ENCODE peak calls at places on chromosomes 7 and 10, in six cellular contexts. Q is GM12878, U is upper lobe of left lung, G is K562, X is HepG2, N is HCT116. J is an unnamed sample. For H3K4me1, the result is how much of the 10 kb centered on the place peaks cover.

GRCh38 chr10:11286261-11286989 is 268.8 kb downstream of the CELF2 start:
- ATAC-seq in U (peak), G (no peak), Q (peak), N (no peak), X (no peak), J (no peak)

GRCh38 chr7:116097365-116098009 is 66.9 kb upstream of the TFEC start:
- ATAC-seq in N (peak), Q (peak), U (no peak), G (peak), X (peak), J (no peak)

GRCh38 chr7:47506716-47507354 is 75.1 kb downstream of the TNS3 start:
- ATAC-seq in Q (no peak), X (no peak), U (no peak), G (no peak), N (no peak), J (no peak)

GRCh38 chr10:43076876-43077420 is at the start of gene RET:
- ATAC-seq in N (peak), Q (no peak), G (peak), U (no peak), X (no peak), J (no peak)

GRCh38 chr10:24947304-24948097 is 4.9 kb downstream of the PRTFDC1 start:
- ATAC-seq in X (no peak), G (no peak), N (no peak), Q (peak), U (no peak), J (peak)

GRCh38 chr7:133778472-133778871 is 348.7 kb upstream of the LRGUK start:
- ATAC-seq in N (no peak), U (no peak), Q (peak), X (no peak), G (no peak), J (no peak)

GRCh38 chr10:86261933-86262665 is 104.5 kb downstream of the GRID1 start:
- ATAC-seq in Q (peak), G (peak), U (peak), X (peak), N (peak), J (no peak)

GRCh38 chr10:23656735-23657134 is 217.9 kb downstream of the OTUD1 start:
- ATAC-seq in G (no peak), U (no peak), Q (no peak), N (no peak), X (no peak), J (no peak)

GRCh38 chr7:45230611-45231165 is 73.1 kb downstream of the RAMP3 start:
- ATAC-seq in N (no peak), Q (no peak), G (no peak), X (no peak), U (no peak), J (no peak)

GRCh38 chr10:50310560-50311174 is 59.4 kb upstream of the ASAH2 start:
- ATAC-seq in G (peak), U (no peak), N (peak), Q (peak), X (peak), J (no peak)

GRCh38 chr7:87627634-87627994 is 584 bp upstream of the RUNDC3B start:
- ATAC-seq in G (no peak), U (peak), Q (peak), X (peak), N (no peak), J (peak)

GRCh38 chr10:129101232-129101980 is 365.6 kb upstream of the MGMT start:
- ATAC-seq in N (no peak), G (no peak), X (no peak), Q (no peak), U (no peak), J (no peak)

GRCh38 chr10:95391570-95392249 is 100.9 kb upstream of the PDLIM1 start:
- ATAC-seq in G (peak), U (no peak), N (no peak), X (no peak), Q (peak), J (no peak)

GRCh38 chr7:23287612-23288011 is 11.5 kb upstream of the MALSU1 start:
- ATAC-seq in X (peak), N (no peak), G (peak), U (no peak), Q (peak), J (no peak)

GRCh38 chr7:50406935-50407334 is 43.2 kb downstream of the FIGNL1 start:
- ATAC-seq in U (no peak), G (no peak), N (no peak), Q (no peak), X (no peak), J (no peak)

GRCh38 chr10:91589015-91589655 is 43.7 kb downstream of the PPP1R3C start:
- ATAC-seq in N (no peak), X (no peak), G (peak), Q (no peak), U (no peak), J (peak)

GRCh38 chr7:155457544-155458316 is at the start of gene EN2:
- ATAC-seq in N (peak), U (no peak), X (no peak), G (no peak), Q (no peak), J (peak)

GRCh38 chr10:110373059-110373458 is 68.3 kb upstream of the SMNDC1 start:
- ATAC-seq in Q (no peak), U (no peak), N (peak), G (no peak), X (no peak), J (no peak)

GRCh38 chr10:46229144-46229563 is 57.6 kb upstream of the ANTXRL start:
- ATAC-seq in N (peak), G (peak), U (no peak), Q (peak), X (peak), J (no peak)

GRCh38 chr10:28020993-28021982 is 22.4 kb upstream of the ODAD2 start:
- ATAC-seq in X (no peak), N (no peak), U (no peak), Q (no peak), G (no peak), J (no peak)

GRCh38 chr7:76259124-76260086 is 43.1 kb upstream of the HSPB1 start:
- ATAC-seq in X (peak), Q (no peak), U (no peak), N (no peak), G (peak), J (peak)

GRCh38 chr10:77780180-77780579 is 142.6 kb upstream of the KCNMA1 start:
- ATAC-seq in X (no peak), Q (no peak), N (no peak), G (no peak), U (no peak), J (no peak)

GRCh38 chr10:37639200-37639599 is 218.2 kb downstream of the ZNF248 start:
- ATAC-seq in X (no peak), N (no peak), U (peak), Q (no peak), G (no peak), J (peak)

GRCh38 chr10:99870051-99870730 is 87.8 kb downstream of the ABCC2 start:
- ATAC-seq in N (no peak), Q (peak), G (no peak), U (no peak), X (no peak), J (no peak)

GRCh38 chr10:43846187-43846680 is 197.6 kb upstream of the ZNF32 start:
- ATAC-seq in X (no peak), N (no peak), U (no peak), Q (no peak), G (no peak), J (peak)

GRCh38 chr7:81685263-81685868 is 84.5 kb downstream of the HGF start:
- ATAC-seq in X (no peak), U (no peak), Q (no peak), N (peak), G (no peak), J (peak)

GRCh38 chr10:15222511-15222910 is 54.0 kb upstream of the NMT2 start:
- ATAC-seq in X (no peak), Q (no peak), U (no peak), N (no peak), G (no peak), J (no peak)

GRCh38 chr7:95772298-95772770 is at the start of gene DYNC1I1:
- ATAC-seq in Q (peak), N (peak), X (peak), U (peak), G (peak), J (peak)

GRCh38 chr10:120750167-120750566 is 101.0 kb upstream of the WDR11 start:
- ATAC-seq in U (peak), Q (no peak), X (no peak), G (no peak), N (no peak), J (peak)

GRCh38 chr10:28839600-28840007 is 162.3 kb downstream of the BAMBI start:
- ATAC-seq in X (no peak), Q (no peak), G (peak), U (no peak), N (peak), J (no peak)

GRCh38 chr7:75915416-75916156 is 631 bp downstream of the POR start:
- ATAC-seq in Q (peak), N (no peak), X (peak), U (no peak), G (peak), J (no peak)

GRCh38 chr7:40946549-40946948 is 756.3 kb downstream of the INHBA start:
- ATAC-seq in N (no peak), G (no peak), U (no peak), Q (no peak), X (no peak), J (no peak)

GRCh38 chr7:1673581-1674102 is 3.6 kb downstream of the ELFN1 start:
- ATAC-seq in X (no peak), G (no peak), Q (no peak), U (no peak), N (no peak), J (no peak)

GRCh38 chr10:18260308-18260971 is 120.2 kb downstream of the CACNB2 start:
- ATAC-seq in N (no peak), U (no peak), Q (peak), G (no peak), X (no peak), J (no peak)

GRCh38 chr7:142939226-142939910 is at the start of gene LLCFC1:
- ATAC-seq in X (peak), N (peak), Q (peak), G (peak), U (no peak), J (peak)

GRCh38 chr7:29484280-29484679 is 79.4 kb upstream of the PRR15 start:
- ATAC-seq in N (no peak), U (no peak), G (no peak), X (no peak), Q (no peak), J (no peak)

GRCh38 chr7:142499641-142500040 is 241.8 kb upstream of the PRSS58 start:
- ATAC-seq in N (no peak), U (peak), X (no peak), Q (no peak), G (no peak), J (no peak)

GRCh38 chr10:101569465-101569837 is 18.6 kb downstream of the POLL start:
- ATAC-seq in X (peak), Q (no peak), N (no peak), G (no peak), U (no peak), J (no peak)

DNA sequence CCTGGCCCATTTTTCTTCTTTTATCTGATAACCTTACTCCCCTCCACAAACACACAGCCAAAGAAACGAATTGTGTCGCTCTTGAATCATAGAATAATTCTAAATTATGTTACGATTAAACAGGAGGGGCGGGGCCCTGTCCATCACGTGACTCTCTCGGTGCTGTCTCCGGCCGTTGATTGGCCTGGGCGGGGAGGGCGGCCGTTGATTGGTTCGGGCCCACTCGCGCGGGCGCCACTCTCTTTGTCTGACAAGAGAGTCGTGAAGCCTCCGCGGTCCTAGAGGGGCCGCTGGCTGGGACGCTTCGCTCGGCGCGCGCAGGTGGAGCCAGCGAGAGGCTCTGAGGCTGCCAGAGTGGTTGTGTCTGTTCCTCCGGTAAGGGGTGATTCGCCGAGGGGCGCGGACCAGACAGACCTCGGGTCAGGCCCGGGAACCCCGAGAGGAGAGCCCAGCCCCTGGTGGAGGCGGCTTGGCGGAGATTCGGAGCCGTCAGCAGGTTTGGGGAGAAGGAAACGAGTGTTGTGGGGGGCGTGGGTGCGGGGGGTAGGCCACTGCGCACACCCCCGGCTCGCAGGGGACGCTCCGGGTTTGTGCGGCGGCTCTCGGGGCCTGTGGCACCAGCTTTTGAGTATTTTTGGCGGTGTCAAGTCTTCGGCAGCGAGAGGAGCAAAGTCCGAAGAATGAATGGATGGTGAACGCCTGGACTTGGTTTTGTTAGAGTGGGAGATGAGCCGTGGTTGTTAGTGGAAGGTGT is at the start of gene ZNF789:
- ATAC-seq in X (peak), N (peak), Q (peak), U (peak), G (peak), J (peak)
- TF ChIP-seq POLR2A in X (peak), N (peak), Q (peak), U (no peak), G (peak), J (peak)

GRCh38 chr10:117375360-117376147 is at the start of gene PDZD8:
- ATAC-seq in U (peak), N (peak), Q (peak), X (peak), G (peak), J (peak)
- TF ChIP-seq POLR2AphosphoS5 in U (peak), N (peak), Q (peak), X (peak), G (peak), J (peak)

DNA sequence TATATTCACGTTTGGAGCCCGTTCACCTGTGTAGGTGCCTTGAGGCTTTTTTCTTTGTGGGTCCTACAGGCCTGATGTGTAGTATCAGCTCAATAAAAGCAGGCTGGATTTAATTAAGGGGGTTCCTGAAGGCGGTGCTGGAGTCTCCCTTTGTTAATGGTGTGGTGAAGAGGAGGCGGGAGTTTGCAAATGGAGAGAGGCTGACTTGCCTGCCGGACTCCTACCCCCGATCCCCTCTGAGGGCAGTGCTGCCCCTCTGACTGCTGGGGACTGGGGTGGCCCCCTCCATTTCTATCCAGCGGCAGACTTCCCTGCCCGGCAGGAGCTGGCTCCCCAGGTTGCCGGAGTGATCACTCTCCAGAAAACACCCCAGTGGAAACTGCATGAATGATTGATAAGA is 45.1 kb downstream of the ZMIZ1 start:
- ATAC-seq in X (no peak), U (no peak), G (peak), Q (no peak), N (no peak), J (no peak)
- H3K4me1 ChIP-seq in X (half or more), U (half or more), G (under half), Q (under half), N (under half), J (under half)

GRCh38 chr7:107170051-107170661 is 1.4 kb downstream of the HBP1 start:
- ATAC-seq in Q (no peak), U (no peak), N (no peak), G (no peak), X (no peak), J (no peak)
- TF ChIP-seq POLR2A in Q (no peak), U (no peak), N (no peak), G (no peak), X (no peak), J (no peak)

GRCh38 chr7:25854608-25855497 is 297.1 kb upstream of the NFE2L3 start:
- ATAC-seq in U (peak), X (peak), Q (peak), N (peak), G (peak), J (peak)
- TF ChIP-seq POLR2AphosphoS5 in U (peak), X (no peak), Q (no peak), N (peak), G (peak), J (peak)

GRCh38 chr7:153386581-153386980 is 627.0 kb downstream of the ACTR3B start:
- ATAC-seq in G (no peak), N (no peak), U (no peak), Q (no peak), X (no peak), J (no peak)
- H3K4me1 ChIP-seq in G (under half), N (under half), U (under half), Q (under half), X (under half), J (half or more)

GRCh38 chr10:114436941-114437340 is 32.6 kb upstream of the AFAP1L2 start:
- ATAC-seq in Q (no peak), G (no peak), N (no peak), X (no peak), U (no peak), J (no peak)
- TF ChIP-seq POLR2A in Q (no peak), G (no peak), N (no peak), X (no peak), U (no peak), J (no peak)

DNA sequence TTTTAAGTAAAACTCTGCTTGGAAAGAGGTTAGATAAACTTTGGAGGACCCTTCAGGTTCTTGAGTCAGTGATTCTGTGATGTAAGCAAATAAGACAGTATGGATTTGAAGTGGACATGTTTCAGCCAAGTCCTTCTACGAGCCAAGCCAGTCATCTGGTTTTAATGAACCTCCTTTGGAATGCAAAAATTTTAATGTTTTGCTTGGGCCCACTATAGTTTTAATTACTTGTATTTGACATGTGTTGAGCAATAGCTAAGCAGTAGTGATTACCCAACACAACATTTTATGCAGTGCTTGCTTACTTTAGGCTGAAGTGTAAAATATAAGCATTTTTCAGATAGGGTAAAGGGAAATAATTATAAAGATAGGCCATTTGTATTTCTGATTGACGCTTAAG is 296.3 kb upstream of the SEMA3D start:
- ATAC-seq in Q (no peak), U (no peak), X (no peak), G (no peak), N (no peak), J (no peak)
- TF ChIP-seq POLR2AphosphoS5 in Q (no peak), U (no peak), X (no peak), G (no peak), N (no peak), J (no peak)

J was measured in gastroesophageal sphincter.